ENCODE peak calls at places on chromosome 1, in five cellular contexts. One of them, this sample, is unnamed.

GRCh38 chr1:68045511-68046180 is 4.8 kb downstream of the DIRAS3 start:
- DNase-seq in uterus: no peak
- DNase-seq in SW480: no peak
- DNase-seq in cardiac muscle cell: no peak
- DNase-seq in HT-29: no peak
- DNase-seq in this sample: no peak

GRCh38 chr1:223031690-223032601 is 111.1 kb downstream of the TLR5 start:
- DNase-seq in uterus: peak; percentile 39
- DNase-seq in SW480: no peak
- DNase-seq in cardiac muscle cell: peak; percentile 54
- DNase-seq in HT-29: peak; percentile 4
- DNase-seq in this sample: no peak

GRCh38 chr1:3679799-3680453 is 27.6 kb downstream of the TP73 start:
- DNase-seq in uterus: no peak
- DNase-seq in SW480: no peak
- DNase-seq in cardiac muscle cell: no peak
- DNase-seq in HT-29: no peak
- DNase-seq in this sample: no peak

GRCh38 chr1:19606817-19607706 is 37.0 kb upstream of the NBL1 start:
- DNase-seq in uterus: no peak
- DNase-seq in SW480: peak; percentile 18
- DNase-seq in cardiac muscle cell: no peak
- DNase-seq in HT-29: no peak
- DNase-seq in this sample: no peak

GRCh38 chr1:91885331-91885715 is 628 bp downstream of the TGFBR3 start:
- DNase-seq in uterus: peak; percentile 42
- DNase-seq in SW480: peak; percentile 16
- DNase-seq in cardiac muscle cell: no peak
- DNase-seq in HT-29: no peak
- DNase-seq in this sample: peak; percentile 52

GRCh38 chr1:118494998-118495397 is 310.0 kb upstream of the SPAG17 start:
- DNase-seq in uterus: no peak
- DNase-seq in SW480: no peak
- DNase-seq in cardiac muscle cell: no peak
- DNase-seq in HT-29: no peak
- DNase-seq in this sample: no peak

GRCh38 chr1:93908394-93909145 is 660 bp downstream of the GCLM start:
- DNase-seq in uterus: peak; percentile 15
- DNase-seq in SW480: peak; percentile 37
- DNase-seq in cardiac muscle cell: peak; percentile 14
- DNase-seq in HT-29: peak; percentile 55
- DNase-seq in this sample: peak; percentile 60

GRCh38 chr1:63883494-63884235 is 109.8 kb downstream of the ROR1 start:
- DNase-seq in uterus: no peak
- DNase-seq in SW480: no peak
- DNase-seq in cardiac muscle cell: no peak
- DNase-seq in HT-29: no peak
- DNase-seq in this sample: no peak

GRCh38 chr1:17521946-17522612 is 17.4 kb upstream of the ARHGEF10L start:
- DNase-seq in uterus: no peak
- DNase-seq in SW480: no peak
- DNase-seq in cardiac muscle cell: no peak
- DNase-seq in HT-29: no peak
- DNase-seq in this sample: peak; percentile 52

GRCh38 chr1:228305721-228306152 is 97.9 kb downstream of the OBSCN start:
- DNase-seq in uterus: no peak
- DNase-seq in SW480: no peak
- DNase-seq in cardiac muscle cell: no peak
- DNase-seq in HT-29: no peak
- DNase-seq in this sample: no peak

GRCh38 chr1:42963378-42964005 is 4.8 kb upstream of the SLC2A1 start:
- DNase-seq in uterus: no peak
- DNase-seq in SW480: peak; percentile 98
- DNase-seq in cardiac muscle cell: peak; percentile 62
- DNase-seq in HT-29: peak; percentile 59
- DNase-seq in this sample: peak; percentile 95

GRCh38 chr1:26177182-26177684 is at the start of gene CNKSR1:
- DNase-seq in uterus: no peak
- DNase-seq in SW480: peak; percentile 86
- DNase-seq in cardiac muscle cell: no peak
- DNase-seq in HT-29: peak; percentile 93
- DNase-seq in this sample: no peak

GRCh38 chr1:58964880-58965279 is 181.0 kb upstream of the JUN start:
- DNase-seq in uterus: no peak
- DNase-seq in SW480: no peak
- DNase-seq in cardiac muscle cell: peak; percentile 56
- DNase-seq in HT-29: no peak
- DNase-seq in this sample: no peak

GRCh38 chr1:220922951-220923350 is 43.7 kb downstream of the HLX start:
- DNase-seq in uterus: no peak
- DNase-seq in SW480: no peak
- DNase-seq in cardiac muscle cell: no peak
- DNase-seq in HT-29: no peak
- DNase-seq in this sample: no peak

GRCh38 chr1:54854376-54855020 is 32.5 kb downstream of the DHCR24 start:
- DNase-seq in uterus: no peak
- DNase-seq in SW480: no peak
- DNase-seq in cardiac muscle cell: no peak
- DNase-seq in HT-29: no peak
- DNase-seq in this sample: no peak

This sample was measured in K562.